ENCODE peak calls at places on chromosomes 7 and 10, in five cellular contexts. Z is uterus, E is fibroblast of villous mesenchyme, X is foreskin fibroblast, P is lung. C is an unnamed sample.

GRCh38 chr7:77855371-77856083 is 57.0 kb downstream of the PHTF2 start:
- DNase-seq in Z (no peak), E (peak), X (no peak), P (peak), C (peak)

GRCh38 chr7:41574377-41574776 is 128.5 kb downstream of the INHBA start:
- DNase-seq in Z (no peak), E (peak), X (peak), P (no peak), C (no peak)

GRCh38 chr7:14786314-14786895 is 116.1 kb downstream of the DGKB start:
- DNase-seq in Z (no peak), E (no peak), X (no peak), P (no peak), C (no peak)

GRCh38 chr7:47571355-47572100 is 10.4 kb downstream of the TNS3 start:
- DNase-seq in Z (peak), E (peak), X (peak), P (peak), C (peak)

GRCh38 chr7:106256137-106256536 is 28.6 kb downstream of the NAMPT start:
- DNase-seq in Z (no peak), E (no peak), X (no peak), P (no peak), C (no peak)

GRCh38 chr7:100044719-100045118 is 4.9 kb upstream of the ZSCAN21 start:
- DNase-seq in Z (no peak), E (no peak), X (no peak), P (no peak), C (no peak)

GRCh38 chr7:74026406-74027123 is 1.4 kb upstream of the ELN start:
- DNase-seq in Z (peak), E (peak), X (no peak), P (peak), C (peak)

GRCh38 chr10:8498290-8498689 is 443.8 kb downstream of the GATA3 start:
- DNase-seq in Z (no peak), E (no peak), X (no peak), P (no peak), C (no peak)

GRCh38 chr10:15060638-15061037 is 16.9 kb downstream of the OLAH start:
- DNase-seq in Z (no peak), E (no peak), X (no peak), P (no peak), C (no peak)

GRCh38 chr10:59000162-59000825 is 176.1 kb upstream of the PHYHIPL start:
- DNase-seq in Z (no peak), E (no peak), X (no peak), P (no peak), C (no peak)

GRCh38 chr7:20083781-20084180 is 133.4 kb downstream of the MACC1 start:
- DNase-seq in Z (peak), E (peak), X (peak), P (no peak), C (peak)

GRCh38 chr10:129094233-129094632 is 372.8 kb upstream of the MGMT start:
- DNase-seq in Z (no peak), E (no peak), X (no peak), P (no peak), C (no peak)

GRCh38 chr10:129096340-129096984 is 370.6 kb upstream of the MGMT start:
- DNase-seq in Z (peak), E (peak), X (peak), P (peak), C (peak)

GRCh38 chr10:129094813-129095212 is 372.2 kb upstream of the MGMT start:
- DNase-seq in Z (no peak), E (no peak), X (no peak), P (no peak), C (no peak)

GRCh38 chr10:129097776-129098175 is 369.3 kb upstream of the MGMT start:
- DNase-seq in Z (no peak), E (no peak), X (no peak), P (no peak), C (peak)

GRCh38 chr10:129095980-129096339 is 371.1 kb upstream of the MGMT start:
- DNase-seq in Z (no peak), E (peak), X (no peak), P (no peak), C (no peak)
- H3K4me3 ChIP-seq in Z (no peak), E (no peak), X (no peak), P (no peak), C (no peak)

GRCh38 chr7:140061607-140061930 is 1.2 kb downstream of the PARP12 start:
- DNase-seq in Z (no peak), E (no peak), X (no peak), P (no peak), C (no peak)

GRCh38 chr7:140058517-140058916 is 4.2 kb downstream of the PARP12 start:
- DNase-seq in Z (no peak), E (no peak), X (no peak), P (no peak), C (no peak)

GRCh38 chr7:140060788-140061606 is 1.8 kb downstream of the PARP12 start:
- DNase-seq in Z (peak), E (peak), X (no peak), P (peak), C (peak)

GRCh38 chr7:140060243-140060630 is 2.5 kb downstream of the PARP12 start:
- DNase-seq in Z (no peak), E (no peak), X (no peak), P (no peak), C (peak)

DNA sequence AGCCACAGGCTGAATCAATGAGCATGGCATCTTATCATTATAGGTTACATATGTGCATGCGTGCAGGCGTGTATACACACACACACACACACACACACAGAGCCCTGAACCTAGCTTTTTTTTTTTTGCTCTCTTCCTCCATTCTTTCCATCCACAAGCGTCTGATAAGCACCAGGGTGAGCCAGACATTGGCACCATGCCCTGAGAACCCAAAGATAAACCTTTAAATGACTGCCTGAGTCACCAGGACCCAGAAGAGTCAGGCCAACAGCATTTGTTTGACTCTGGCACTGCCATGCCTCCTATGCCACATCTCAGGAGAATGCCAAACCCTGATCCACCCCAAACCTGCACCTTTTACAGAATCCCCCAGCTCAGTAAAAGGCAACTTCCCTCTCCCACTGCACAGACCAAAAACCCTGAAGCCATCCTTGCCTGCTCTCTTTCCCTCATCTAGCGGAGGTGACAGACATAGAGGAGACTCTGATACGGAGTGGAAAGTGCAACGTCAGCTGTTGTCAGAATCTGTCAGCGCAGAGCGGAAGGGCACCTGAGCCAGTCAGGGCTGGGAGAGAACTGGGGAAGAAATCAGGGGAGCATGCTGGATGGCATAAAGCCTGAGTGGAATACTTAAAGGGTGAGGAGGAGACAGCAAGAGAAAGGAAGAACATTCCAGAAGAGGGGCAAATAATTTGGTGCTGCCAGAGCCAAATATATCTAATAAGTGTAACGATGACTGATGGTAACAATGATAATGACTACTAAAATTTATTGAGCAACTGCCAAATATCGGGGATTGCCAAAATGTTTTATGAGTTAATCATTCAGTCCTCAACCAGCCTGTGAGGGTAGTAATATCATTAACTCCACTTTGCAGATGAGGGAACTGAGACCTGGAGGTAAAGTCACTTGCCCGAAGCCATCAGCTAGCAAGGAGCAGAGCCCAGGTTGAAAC is 3.2 kb downstream of the PARP12 start:
- DNase-seq in Z (peak), E (peak), X (peak), P (peak), C (peak)
- H3K4me3 ChIP-seq in Z (no peak), E (no peak), X (no peak), P (no peak), C (no peak)

GRCh38 chr7:95322874-95323273 is 1.5 kb downstream of the PON1 start:
- DNase-seq in Z (no peak), E (no peak), X (no peak), P (no peak), C (no peak)

GRCh38 chr7:95323410-95324129 is 762 bp downstream of the PON1 start:
- DNase-seq in Z (no peak), E (no peak), X (no peak), P (no peak), C (no peak)

GRCh38 chr7:95321720-95322119 is 2.6 kb downstream of the PON1 start:
- DNase-seq in Z (no peak), E (no peak), X (no peak), P (no peak), C (no peak)

GRCh38 chr7:95322396-95322795 is 1.9 kb downstream of the PON1 start:
- DNase-seq in Z (no peak), E (no peak), X (no peak), P (no peak), C (no peak)

DNA sequence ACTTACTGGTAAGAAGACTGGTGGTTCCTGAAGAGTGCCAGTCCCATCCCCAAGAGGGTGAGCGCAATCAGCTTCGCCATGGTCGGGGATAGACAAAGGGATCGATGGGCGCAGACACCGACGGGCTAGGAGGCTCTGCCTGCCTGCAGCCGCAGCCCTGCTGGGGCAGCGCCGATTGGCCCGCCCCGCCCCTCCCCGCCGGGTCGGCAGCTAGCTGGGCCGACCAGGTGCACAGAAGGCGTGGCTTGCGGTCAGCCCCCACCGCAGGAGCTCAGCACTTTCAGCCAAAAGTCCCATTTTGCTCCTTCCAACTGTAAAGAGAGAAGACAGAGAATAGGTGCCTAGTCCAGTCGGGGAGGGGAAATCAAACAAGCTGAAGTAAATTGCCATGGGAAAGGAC is at the start of gene PON1:
- DNase-seq in Z (no peak), E (no peak), X (no peak), P (no peak), C (no peak)
- H3K4me3 ChIP-seq in Z (no peak), E (no peak), X (no peak), P (no peak), C (no peak)

GRCh38 chr7:44977304-44977858 is 1.4 kb downstream of the MYO1G start:
- DNase-seq in Z (no peak), E (no peak), X (no peak), P (peak), C (no peak)
- H3K4me3 ChIP-seq in Z (no peak), E (no peak), X (no peak), P (no peak), C (no peak)

DNA sequence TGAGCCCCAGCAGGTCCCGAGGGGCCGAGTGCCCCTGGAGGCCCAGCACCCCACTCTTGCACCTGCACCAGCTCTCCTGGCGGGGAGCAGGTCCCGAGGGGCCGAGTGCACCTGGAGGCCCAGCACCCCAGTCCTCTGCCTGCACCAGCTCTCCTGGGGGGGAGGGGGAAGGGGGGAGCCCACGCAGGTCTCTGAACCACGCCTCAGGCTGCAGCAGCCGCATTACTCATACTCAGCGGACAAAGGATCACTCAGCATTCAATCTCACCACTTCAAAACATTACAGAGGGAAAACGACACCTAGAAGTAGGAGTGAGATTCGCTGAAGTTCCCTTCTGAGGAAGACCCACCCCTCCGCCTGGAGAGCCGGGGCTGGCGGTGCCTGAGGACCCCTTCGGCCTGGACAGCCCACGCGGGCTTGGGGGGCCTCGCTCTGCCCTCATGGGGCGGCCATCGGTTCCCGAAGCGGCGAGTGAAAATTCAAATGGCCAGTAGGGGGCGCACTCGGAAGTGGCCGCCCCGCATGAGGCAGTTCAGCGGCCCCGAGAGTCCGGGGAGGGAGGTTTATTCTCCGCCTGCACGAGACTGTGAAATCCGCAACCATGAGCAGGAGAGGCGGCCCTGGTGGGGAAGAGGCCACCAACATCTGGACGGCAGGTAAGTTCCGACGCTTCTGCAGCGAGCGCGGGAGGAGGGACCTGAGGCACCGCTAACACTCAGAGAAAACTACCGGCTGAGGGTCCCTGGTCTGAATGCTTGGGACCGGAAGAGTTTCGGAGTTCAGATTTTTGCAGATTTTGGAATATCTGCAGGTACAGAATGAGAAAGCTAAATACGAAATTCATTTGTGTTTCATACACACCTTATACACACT is 1.1 kb upstream of the GPER1 start:
- DNase-seq in Z (peak), E (peak), X (peak), P (peak), C (peak)
- H3K4me3 ChIP-seq in Z (peak), E (peak), X (peak), P (peak), C (peak)

DNA sequence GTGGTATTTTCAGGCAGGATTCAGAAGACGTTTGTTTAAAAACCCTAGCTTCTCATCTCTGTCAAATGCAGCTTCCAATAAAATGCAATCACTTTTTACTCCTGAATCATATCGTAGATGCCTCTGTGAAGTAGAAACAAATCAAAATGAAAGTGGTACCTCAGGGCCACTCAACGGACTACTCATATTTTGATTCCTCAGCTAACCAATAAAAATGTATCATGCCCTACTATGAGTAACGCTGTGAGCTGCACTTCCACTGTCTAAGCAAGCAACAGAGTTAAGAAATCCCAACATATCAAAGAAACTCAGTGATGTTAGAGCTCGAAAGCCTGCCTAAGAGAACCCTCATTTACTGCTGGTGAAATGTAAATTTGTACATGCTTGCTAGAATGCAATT is 151.7 kb downstream of the ANK3 start:
- DNase-seq in Z (no peak), E (no peak), X (peak), P (no peak), C (peak)
- H3K4me3 ChIP-seq in Z (no peak), E (no peak), X (no peak), P (no peak), C (no peak)

DNA sequence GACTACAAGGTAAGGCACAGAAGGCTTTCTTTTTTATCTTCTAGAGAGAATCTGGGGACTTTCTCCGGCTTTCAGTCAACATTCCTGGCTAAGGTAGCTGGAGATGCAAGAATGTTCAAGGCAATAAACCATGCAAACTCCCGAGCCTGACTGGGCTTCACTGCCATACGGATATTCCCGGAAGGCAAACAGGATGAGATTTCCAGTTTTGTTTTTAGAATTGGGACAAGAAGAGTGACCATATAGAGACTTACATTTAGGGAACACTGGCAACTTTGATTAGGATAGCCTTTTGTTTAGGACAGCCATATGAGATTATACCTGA is 269 bp downstream of the CALD1 start:
- DNase-seq in Z (peak), E (no peak), X (no peak), P (no peak), C (no peak)
- H3K4me3 ChIP-seq in Z (peak), E (peak), X (peak), P (peak), C (peak)

GRCh38 chr10:99421233-99421739 is 9.1 kb downstream of the GOT1 start:
- DNase-seq in Z (no peak), E (no peak), X (no peak), P (no peak), C (no peak)

GRCh38 chr10:99425204-99425603 is 5.2 kb downstream of the GOT1 start:
- DNase-seq in Z (no peak), E (no peak), X (no peak), P (no peak), C (no peak)

GRCh38 chr10:99422697-99423096 is 7.7 kb downstream of the GOT1 start:
- DNase-seq in Z (no peak), E (no peak), X (no peak), P (no peak), C (no peak)

GRCh38 chr10:99418910-99419624 is 11.4 kb downstream of the GOT1 start:
- DNase-seq in Z (no peak), E (no peak), X (no peak), P (no peak), C (no peak)

DNA sequence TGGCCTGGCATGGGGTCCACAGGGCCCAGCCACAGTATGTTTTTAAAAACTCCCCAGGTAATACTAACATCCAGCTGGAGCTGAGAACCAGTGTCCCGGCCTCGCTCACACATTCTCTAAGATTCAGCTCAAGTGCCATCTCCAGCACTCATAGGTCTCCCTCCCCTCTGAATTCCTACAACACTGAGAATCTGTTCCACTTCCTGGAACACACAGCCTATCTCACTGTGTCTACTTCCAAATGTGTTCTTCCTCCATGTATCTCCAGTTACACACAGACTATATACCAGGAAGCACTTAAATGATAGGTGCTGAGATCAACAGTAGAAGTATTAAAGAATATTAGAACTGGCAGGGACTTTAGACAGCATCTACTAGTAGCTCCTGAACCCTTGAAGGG is 10.7 kb downstream of the GOT1 start:
- DNase-seq in Z (no peak), E (no peak), X (no peak), P (no peak), C (no peak)
- H3K4me3 ChIP-seq in Z (no peak), E (no peak), X (no peak), P (no peak), C (no peak)

GRCh38 chr10:71223365-71224058 is 11.1 kb downstream of the UNC5B start:
- DNase-seq in Z (no peak), E (no peak), X (no peak), P (no peak), C (no peak)

GRCh38 chr10:71220689-71221540 is 8.5 kb downstream of the UNC5B start:
- DNase-seq in Z (no peak), E (no peak), X (no peak), P (no peak), C (no peak)

GRCh38 chr10:71221586-71222202 is 9.3 kb downstream of the UNC5B start:
- DNase-seq in Z (no peak), E (no peak), X (no peak), P (no peak), C (no peak)

GRCh38 chr10:71219918-71220688 is 7.7 kb downstream of the UNC5B start:
- DNase-seq in Z (no peak), E (no peak), X (no peak), P (no peak), C (no peak)

GRCh38 chr10:71222541-71223364 is 10.4 kb downstream of the UNC5B start:
- DNase-seq in Z (peak), E (no peak), X (peak), P (no peak), C (peak)
- H3K4me3 ChIP-seq in Z (no peak), E (no peak), X (no peak), P (no peak), C (no peak)

C was measured in cardiac fibroblast.